ENCODE peak calls at places on chromosomes 12 and 14, in nine cellular contexts. U, P, J, N, E, V, A, X and B are unnamed samples.

GRCh38 chr12:105705765-105706164 is 375.3 kb downstream of the C12orf75 start:
- DNase-seq in N (peak), X (peak), A (no peak), J (no peak), V (no peak), P (peak), E (peak), U (peak), B (peak)

GRCh38 chr12:81953541-81953940 is 194.4 kb upstream of the PPFIA2 start:
- DNase-seq in N (no peak), X (no peak), E (no peak), J (no peak), A (no peak), P (no peak), U (no peak), V (no peak), B (no peak)

GRCh38 chr12:120116792-120117651 is 469 bp upstream of the RAB35 start:
- DNase-seq in U (peak), A (peak), P (peak), E (peak), N (peak), X (peak), J (peak), V (peak), B (no peak)

GRCh38 chr14:55804198-55804553 is 224.2 kb downstream of the KTN1 start:
- DNase-seq in E (no peak), J (no peak), N (no peak), V (no peak), U (no peak), X (no peak), A (no peak), P (no peak), B (no peak)

GRCh38 chr12:22101749-22102243 is 55.8 kb downstream of the CMAS start:
- DNase-seq in P (no peak), A (no peak), X (peak), E (no peak), U (no peak), J (no peak), N (peak), V (peak), B (peak)

GRCh38 chr12:67921286-67921685 is 68.0 kb upstream of the IFNG-AS1 start:
- DNase-seq in U (no peak), J (no peak), E (no peak), N (no peak), X (no peak), V (no peak), P (no peak), A (no peak), B (no peak)

GRCh38 chr14:80298491-80299017 is 87.2 kb upstream of the DIO2 start:
- DNase-seq in N (no peak), A (no peak), X (no peak), V (no peak), U (no peak), E (no peak), P (no peak), J (no peak), B (no peak)

GRCh38 chr12:108594-108993 is 42.0 kb downstream of the IQSEC3 start:
- DNase-seq in U (peak), A (no peak), P (no peak), J (no peak), V (no peak), E (no peak), N (peak), X (no peak), B (no peak)

GRCh38 chr12:53047221-53048032 is 2.4 kb upstream of the TNS2 start:
- DNase-seq in J (peak), A (peak), E (peak), X (no peak), V (no peak), U (peak), N (peak), P (no peak), B (peak)

GRCh38 chr14:70448633-70449032 is 3.3 kb upstream of the ADAM21 start:
- DNase-seq in J (no peak), N (no peak), A (no peak), E (peak), P (no peak), U (no peak), X (peak), V (no peak), B (no peak)

GRCh38 chr12:94195483-94195882 is 47.1 kb downstream of the PLXNC1 start:
- DNase-seq in N (no peak), V (no peak), A (no peak), J (no peak), X (no peak), P (no peak), U (no peak), E (no peak), B (no peak)

GRCh38 chr14:28097585-28097984 is 669.0 kb upstream of the FOXG1 start:
- DNase-seq in P (no peak), U (no peak), N (no peak), A (no peak), V (no peak), E (no peak), J (no peak), X (no peak), B (no peak)

GRCh38 chr14:36874396-36875138 is 212.9 kb downstream of the PAX9 start:
- DNase-seq in U (no peak), J (no peak), N (no peak), E (no peak), X (no peak), V (no peak), P (no peak), A (no peak), B (no peak)

GRCh38 chr12:122527478-122527944 is 462 bp downstream of the KNTC1 start:
- DNase-seq in A (no peak), E (peak), V (no peak), J (no peak), N (no peak), U (no peak), X (peak), P (no peak), B (no peak)

GRCh38 chr12:69894800-69895199 is 69.8 kb downstream of the MYRFL start:
- DNase-seq in J (no peak), X (no peak), V (no peak), P (no peak), U (no peak), N (no peak), E (no peak), A (no peak), B (no peak)

GRCh38 chr12:90124289-90124688 is 415.7 kb upstream of the ATP2B1 start:
- DNase-seq in V (no peak), X (no peak), E (peak), U (no peak), P (no peak), A (no peak), J (no peak), N (no peak), B (no peak)

GRCh38 chr12:132720606-132721005 is 10.0 kb downstream of the PGAM5 start:
- DNase-seq in A (no peak), P (no peak), J (no peak), U (no peak), N (no peak), X (no peak), E (no peak), V (no peak), B (no peak)

GRCh38 chr14:70658899-70659298 is 17.2 kb downstream of the TTC9 start:
- DNase-seq in N (no peak), X (no peak), V (no peak), E (no peak), J (no peak), P (no peak), U (no peak), A (no peak), B (no peak)

GRCh38 chr12:5295966-5296365 is 135.9 kb upstream of the NTF3 start:
- DNase-seq in J (no peak), U (no peak), A (no peak), V (no peak), E (no peak), X (no peak), N (no peak), P (no peak), B (no peak)

GRCh38 chr14:22875748-22876319 is 4.3 kb downstream of the LRP10 start:
- DNase-seq in N (no peak), J (no peak), U (no peak), X (no peak), A (no peak), E (no peak), V (no peak), P (no peak), B (no peak)

GRCh38 chr12:126051611-126052107 is 986.4 kb downstream of the AACS start:
- DNase-seq in V (peak), X (no peak), P (no peak), J (no peak), E (peak), U (no peak), N (no peak), A (no peak), B (no peak)

GRCh38 chr12:19759229-19759628 is 319.9 kb downstream of the AEBP2 start:
- DNase-seq in V (no peak), P (no peak), E (peak), J (no peak), X (peak), U (no peak), N (no peak), A (no peak), B (no peak)

GRCh38 chr14:94099006-94099405 is 11.5 kb upstream of the IFI27 start:
- DNase-seq in E (no peak), N (no peak), A (no peak), J (no peak), V (no peak), X (no peak), U (no peak), P (no peak), B (no peak)

GRCh38 chr14:100135073-100135472 is 24.4 kb downstream of the DEGS2 start:
- DNase-seq in A (no peak), V (no peak), N (no peak), U (no peak), X (no peak), E (no peak), P (no peak), J (no peak), B (no peak)

DNA sequence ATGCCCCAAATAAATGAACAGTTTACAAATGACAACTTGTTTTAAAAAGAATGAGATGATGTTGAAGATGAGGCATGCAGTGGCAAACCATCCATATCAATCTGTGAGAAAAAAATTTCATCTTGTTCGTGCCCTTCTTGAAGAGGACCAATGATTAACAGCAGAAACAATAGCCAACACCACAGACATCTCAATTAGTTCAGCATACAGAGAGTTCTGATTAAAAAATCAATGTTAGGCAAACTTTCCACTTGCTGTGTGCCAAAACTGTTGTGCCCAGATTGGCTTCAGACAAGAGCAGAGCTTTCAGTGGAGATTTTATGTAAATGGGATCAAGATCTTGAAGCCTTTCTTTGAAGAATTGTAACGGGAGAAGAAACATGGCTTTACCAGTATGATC is 329.9 kb downstream of the BMP4 start:
- DNase-seq in X (no peak), N (no peak), E (no peak), J (no peak), V (no peak), A (no peak), U (no peak), P (no peak), B (no peak)
- H3K27ac ChIP-seq in X (no peak), N (no peak), E (no peak), J (no peak), V (no peak), A (no peak), U (no peak), P (no peak), B (no peak)

GRCh38 chr14:89307409-89307808 is 109.6 kb downstream of the FOXN3 start:
- DNase-seq in N (no peak), V (no peak), U (no peak), E (no peak), X (no peak), P (no peak), J (no peak), A (no peak), B (no peak)
- H3K27ac ChIP-seq in N (no peak), V (no peak), U (no peak), E (no peak), X (no peak), P (no peak), J (no peak), A (no peak), B (no peak)

DNA sequence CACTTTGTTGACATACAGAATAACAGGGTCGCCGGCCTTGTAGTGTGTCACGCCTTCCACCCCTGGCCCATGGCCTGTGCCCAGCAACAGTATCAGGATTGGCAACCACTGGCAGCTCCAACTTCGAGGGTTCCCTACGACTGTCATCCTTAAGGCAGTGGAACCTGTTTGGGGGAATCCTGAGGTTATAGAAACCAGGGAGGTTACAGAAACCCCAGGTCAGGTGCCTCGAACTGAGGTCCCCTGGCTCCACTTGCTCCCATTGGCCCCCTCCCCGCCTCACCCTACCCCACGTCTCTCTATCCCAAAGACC is 412 bp downstream of the TM9SF1 start:
- DNase-seq in J (no peak), A (no peak), V (no peak), E (no peak), X (no peak), N (no peak), P (no peak), U (no peak), B (no peak)
- H3K27ac ChIP-seq in J (peak), A (peak), V (peak), E (peak), X (peak), N (peak), P (peak), U (peak), B (peak)

DNA sequence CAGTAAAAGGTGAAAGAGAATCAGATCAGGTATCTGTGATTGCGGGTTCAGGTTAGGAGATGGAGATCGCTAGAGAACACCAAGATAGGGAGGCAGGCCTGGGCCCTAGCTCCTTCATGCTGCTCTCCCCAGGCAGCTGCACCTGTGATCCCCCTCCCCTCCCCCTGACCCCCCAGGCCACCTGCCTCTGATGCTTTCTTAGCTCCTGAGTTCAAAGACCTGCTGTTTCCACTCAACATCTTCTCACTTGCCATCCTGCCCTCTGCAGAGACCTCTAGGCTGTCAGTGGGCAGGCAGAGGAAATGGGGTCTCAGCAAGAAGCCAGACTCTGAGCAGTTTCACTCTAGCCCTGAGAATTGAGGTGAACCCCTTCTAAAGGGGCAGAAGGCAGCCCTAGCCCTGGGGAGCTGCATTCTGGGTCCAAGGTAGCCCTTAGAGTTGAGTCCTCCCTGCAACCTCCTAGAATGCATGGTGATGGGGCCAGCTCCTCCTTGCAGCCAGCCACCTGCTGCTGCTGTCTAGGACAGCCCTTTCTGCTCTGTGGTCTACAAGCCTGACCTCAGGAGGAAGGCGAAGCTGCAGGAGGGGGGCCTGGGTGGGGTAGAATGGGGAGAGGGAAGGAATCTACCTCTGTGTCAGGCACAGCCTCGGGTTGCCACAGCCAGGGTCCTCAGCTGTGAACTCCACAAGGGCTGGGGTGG is 6.4 kb upstream of the SLC48A1 start:
- DNase-seq in V (no peak), U (no peak), J (no peak), N (no peak), P (no peak), A (peak), E (no peak), X (no peak), B (no peak)
- H3K27ac ChIP-seq in V (no peak), U (no peak), J (no peak), N (no peak), P (no peak), A (no peak), E (no peak), X (no peak), B (peak)